ENCODE peak calls at places on chromosomes 2 and 18, in nine cellular contexts. E is spleen, N is adrenal gland, J is stomach, Q is upper lobe of left lung, I is HepG2, B is body of pancreas, S is ovary, L is transverse colon. D is an unnamed sample. For H3K4me1 and H3K36me3, the result is how much of the 10 kb centered on the place peaks cover.

GRCh38 chr2:203603451-203604389 is 68.6 kb upstream of the RAPH1 start:
- DNase-seq in Q (no peak), E (no peak), S (no peak), L (no peak), J (no peak), N (no peak), B (no peak), I (no peak), D (no peak)

GRCh38 chr2:157302492-157303099 is 23.0 kb downstream of the ERMN start:
- DNase-seq in L (no peak), B (peak), S (no peak), J (no peak), I (peak), Q (peak), E (no peak), N (peak), D (peak)

GRCh38 chr18:63152791-63153190 is 166.8 kb downstream of the BCL2 start:
- DNase-seq in N (no peak), B (no peak), E (no peak), J (no peak), L (no peak), I (no peak), Q (no peak), S (no peak), D (no peak)

GRCh38 chr2:159381574-159381973 is 95.1 kb upstream of the WDSUB1 start:
- DNase-seq in S (no peak), N (no peak), B (no peak), I (peak), E (no peak), J (no peak), L (no peak), Q (no peak), D (no peak)

GRCh38 chr2:30769891-30770462 is 37.3 kb downstream of the CAPN13 start:
- DNase-seq in I (no peak), Q (no peak), L (no peak), S (no peak), J (peak), B (no peak), N (peak), E (no peak), D (no peak)

GRCh38 chr2:216849987-216850386 is 9.9 kb downstream of the TNP1 start:
- DNase-seq in N (peak), L (peak), J (peak), S (peak), Q (peak), B (peak), I (no peak), E (no peak), D (peak)

GRCh38 chr18:14747513-14748474 is at the start of gene ANKRD30B:
- DNase-seq in J (no peak), Q (no peak), N (no peak), I (no peak), S (no peak), B (peak), L (no peak), E (no peak), D (peak)

GRCh38 chr2:237686659-237687136 is 59.3 kb downstream of the LRRFIP1 start:
- DNase-seq in I (peak), E (peak), L (no peak), S (no peak), N (no peak), B (no peak), J (no peak), Q (peak), D (no peak)

GRCh38 chr18:12884521-12885323 is 685 bp upstream of the PTPN2 start:
- DNase-seq in B (no peak), I (no peak), L (no peak), N (no peak), Q (no peak), J (no peak), E (no peak), S (no peak), D (no peak)

GRCh38 chr2:169623224-169623623 is 39.1 kb downstream of the PPIG start:
- DNase-seq in J (no peak), N (no peak), I (no peak), Q (no peak), E (no peak), S (no peak), L (no peak), B (no peak), D (no peak)

GRCh38 chr2:104332733-104333132 is 521.2 kb upstream of the POU3F3 start:
- DNase-seq in J (no peak), L (no peak), N (no peak), Q (no peak), B (no peak), E (no peak), I (no peak), S (no peak), D (no peak)

GRCh38 chr2:147345246-147345645 is 499.6 kb upstream of the ACVR2A start:
- DNase-seq in B (no peak), S (no peak), Q (no peak), N (no peak), L (no peak), E (no peak), J (no peak), I (no peak), D (no peak)

GRCh38 chr18:11752116-11752911 is 63.2 kb downstream of the GNAL start:
- DNase-seq in N (no peak), I (no peak), L (no peak), J (no peak), Q (no peak), E (no peak), B (no peak), S (no peak), D (no peak)

GRCh38 chr18:32469691-32470131 is 971 bp downstream of the GAREM1 start:
- DNase-seq in S (no peak), E (no peak), J (no peak), I (no peak), B (peak), Q (no peak), L (no peak), N (no peak), D (no peak)

GRCh38 chr18:64332851-64333250 is 184.0 kb upstream of the LINC00305 start:
- DNase-seq in N (no peak), S (no peak), E (no peak), I (no peak), L (no peak), J (no peak), Q (no peak), B (no peak), D (no peak)

GRCh38 chr18:8912348-8913057 is 190.0 kb upstream of the NDUFV2 start:
- DNase-seq in I (no peak), S (no peak), L (peak), Q (peak), B (peak), J (no peak), E (peak), N (no peak), D (no peak)

GRCh38 chr2:7878786-7879515 is 802.9 kb upstream of the ID2 start:
- DNase-seq in N (no peak), I (no peak), J (no peak), Q (no peak), L (no peak), E (no peak), B (no peak), S (no peak), D (no peak)

GRCh38 chr2:59806486-59806885 is 747.0 kb downstream of the BCL11A start:
- DNase-seq in Q (no peak), L (no peak), E (no peak), N (no peak), I (no peak), S (no peak), J (no peak), B (no peak), D (no peak)

GRCh38 chr18:78159397-78159796 is 820.2 kb upstream of the SALL3 start:
- DNase-seq in J (no peak), I (no peak), S (no peak), Q (no peak), N (no peak), L (no peak), E (no peak), B (no peak), D (no peak)

GRCh38 chr2:120470041-120470716 is 124.2 kb downstream of the INHBB start:
- DNase-seq in I (peak), E (peak), L (peak), B (peak), N (peak), S (peak), J (peak), Q (peak), D (peak)

GRCh38 chr2:231244382-231245252 is 46.2 kb downstream of the ARMC9 start:
- DNase-seq in I (no peak), S (no peak), Q (no peak), E (no peak), L (peak), N (no peak), B (no peak), J (peak), D (no peak)

GRCh38 chr2:17851731-17852585 is 26.5 kb upstream of the KCNS3 start:
- DNase-seq in S (no peak), E (no peak), L (peak), J (peak), I (peak), Q (peak), N (peak), B (peak), D (peak)

GRCh38 chr2:18290386-18290785 is 270.1 kb downstream of the RDH14 start:
- DNase-seq in E (no peak), N (no peak), L (no peak), I (no peak), B (no peak), S (no peak), J (no peak), Q (no peak), D (no peak)

GRCh38 chr2:131521961-131522781 is 5.5 kb upstream of the CCDC74A start:
- DNase-seq in Q (peak), B (no peak), S (no peak), J (no peak), L (no peak), I (no peak), N (peak), E (peak), D (no peak)

GRCh38 chr2:134228493-134228903 is 25.4 kb upstream of the MGAT5 start:
- DNase-seq in J (no peak), I (peak), B (no peak), Q (no peak), S (no peak), L (no peak), E (no peak), N (no peak), D (no peak)

GRCh38 chr2:128986026-128986720 is 667.5 kb upstream of the HS6ST1 start:
- DNase-seq in L (no peak), E (no peak), B (peak), I (no peak), J (no peak), N (no peak), Q (no peak), S (no peak), D (no peak)

GRCh38 chr18:11689031-11689971 is at the start of gene GNAL:
- DNase-seq in I (peak), N (peak), B (peak), L (peak), S (peak), J (peak), Q (peak), E (peak), D (peak)

GRCh38 chr18:79518028-79518682 is 122.4 kb downstream of the NFATC1 start:
- DNase-seq in J (no peak), B (no peak), N (peak), Q (no peak), I (no peak), L (no peak), E (peak), S (no peak), D (no peak)

GRCh38 chr2:240836781-240837467 is 16.9 kb upstream of the KIF1A start:
- DNase-seq in L (no peak), Q (no peak), I (no peak), J (no peak), E (peak), B (peak), S (peak), N (no peak), D (no peak)

DNA sequence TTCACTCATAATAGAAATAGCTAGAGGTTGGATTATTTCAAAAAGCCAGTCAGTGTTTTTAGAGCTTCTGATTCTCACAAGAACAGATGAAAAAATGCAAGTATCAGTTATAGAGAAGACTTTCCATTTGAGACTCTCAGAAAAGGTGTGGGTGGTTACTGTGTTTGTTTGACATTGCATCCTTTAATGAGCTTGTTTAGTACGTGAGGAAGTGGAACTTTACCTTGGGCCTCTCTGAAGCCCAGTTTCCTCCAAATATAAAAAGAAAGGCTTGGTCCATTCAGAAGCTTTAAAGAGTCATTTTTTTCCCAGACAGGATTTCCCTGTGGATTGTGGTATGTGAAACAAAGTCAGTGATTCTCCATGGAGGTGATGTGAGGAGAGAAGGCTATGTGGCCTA is 89.9 kb upstream of the RANBP2 start:
- DNase-seq in N (no peak), I (no peak), J (no peak), L (no peak), S (no peak), B (no peak), E (no peak), Q (no peak), D (no peak)
- H3K4me1 ChIP-seq in N (under half), I (under half), J (half or more), L (half or more), S (under half), B (under half), E (half or more), Q (under half), D (under half)

GRCh38 chr2:64144057-64145013 is at the start of gene PELI1:
- DNase-seq in N (peak), B (peak), Q (peak), E (peak), I (peak), J (peak), L (peak), S (peak), D (peak)

GRCh38 chr2:64142817-64143153 is 1.4 kb downstream of the PELI1 start:
- DNase-seq in S (no peak), Q (no peak), L (no peak), E (no peak), N (no peak), I (no peak), J (no peak), B (no peak), D (no peak)

GRCh38 chr2:64145119-64145518 is 899 bp upstream of the PELI1 start:
- DNase-seq in S (no peak), E (no peak), I (no peak), L (no peak), N (no peak), B (no peak), J (no peak), Q (no peak), D (no peak)

GRCh38 chr2:64141711-64142405 is 2.4 kb downstream of the PELI1 start:
- DNase-seq in L (no peak), E (no peak), I (no peak), B (no peak), J (no peak), N (no peak), S (no peak), Q (no peak), D (no peak)

DNA sequence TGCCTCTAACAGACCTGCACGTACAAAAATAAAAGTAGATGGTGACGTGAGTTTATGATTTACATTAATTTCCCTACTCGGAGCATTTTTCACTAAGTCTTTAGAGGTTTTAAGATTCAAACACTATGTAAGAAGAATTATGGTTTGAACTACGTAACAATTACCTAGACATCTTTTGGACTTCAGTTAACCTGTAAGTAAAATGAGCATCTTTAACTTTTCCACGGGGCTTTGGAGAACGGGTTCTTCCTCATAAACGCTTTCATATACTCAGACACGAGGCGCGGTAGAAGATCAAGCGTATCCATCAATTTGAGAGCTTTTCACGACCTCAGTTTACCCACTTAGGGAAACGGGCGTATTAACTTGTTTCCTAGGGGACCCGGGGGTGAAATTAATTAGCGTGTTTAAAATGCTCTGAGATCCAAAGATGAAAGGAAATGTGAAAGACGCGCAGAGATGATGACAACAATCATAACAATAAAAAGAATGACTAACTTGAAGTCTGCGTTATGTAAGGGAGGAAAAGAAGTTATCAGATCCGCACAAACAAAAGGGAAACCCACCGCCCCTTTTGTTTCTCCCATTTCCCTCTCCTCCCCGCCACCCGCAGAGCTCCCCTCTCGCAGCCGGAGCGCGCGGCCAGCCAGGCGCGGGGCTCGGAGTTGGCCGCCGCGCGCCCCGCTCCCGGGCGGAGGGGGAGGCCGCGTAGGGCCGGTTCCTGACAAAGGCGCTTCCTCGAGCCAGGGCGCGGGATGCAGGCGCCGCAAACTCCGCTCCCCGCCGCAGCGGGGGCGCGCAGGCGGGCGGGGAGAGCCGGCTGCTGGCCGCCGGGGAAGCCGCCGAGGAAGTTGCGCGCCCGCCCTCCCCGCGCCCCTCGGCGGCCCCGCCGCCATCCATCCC is 815 bp downstream of the PELI1 start:
- DNase-seq in I (peak), B (peak), E (no peak), Q (no peak), S (no peak), L (no peak), N (peak), J (no peak), D (peak)
- H3K36me3 ChIP-seq in I (under half), B (under half), E (under half), Q (under half), S (under half), L (under half), N (under half), J (under half), D (under half)

DNA sequence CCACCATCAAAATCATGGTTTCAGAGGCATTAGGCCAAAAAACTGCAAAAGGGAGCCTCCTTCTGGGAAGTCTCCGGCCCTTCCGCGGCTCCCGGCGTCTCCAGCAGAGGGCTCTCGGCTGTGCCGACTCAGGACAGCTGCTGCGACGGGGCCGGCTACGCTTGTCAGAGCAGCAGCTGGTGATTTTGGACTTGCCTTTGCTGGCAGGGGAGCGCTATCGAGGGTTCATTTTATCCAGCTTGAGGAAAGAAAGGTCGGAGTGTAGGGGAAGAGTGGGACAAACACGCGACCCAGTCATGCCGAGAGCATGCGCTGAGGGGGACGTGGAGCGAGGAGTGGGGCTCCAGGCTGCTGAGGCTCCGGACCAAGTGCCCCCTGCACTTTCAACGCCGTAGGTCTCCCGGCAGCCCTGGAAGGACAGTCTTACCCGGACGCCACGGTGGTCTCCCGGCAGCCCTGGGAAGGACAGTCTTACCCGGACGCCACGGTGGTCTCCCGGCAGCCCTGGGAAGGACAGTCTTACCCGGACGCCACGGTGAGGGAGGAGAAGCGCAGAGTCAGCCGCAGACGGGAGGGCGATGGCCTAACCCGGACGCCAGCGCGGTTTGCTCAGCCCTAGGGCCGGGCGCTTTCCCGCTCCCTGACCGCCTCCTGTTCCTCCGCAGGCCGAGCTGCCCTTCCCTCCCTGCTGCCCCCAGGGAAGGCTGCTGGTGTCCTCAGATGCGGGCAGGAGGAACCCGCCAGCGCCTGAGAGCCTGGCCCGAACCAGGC is 21.7 kb downstream of the DDX18 start:
- DNase-seq in B (peak), N (peak), S (peak), I (peak), Q (peak), L (peak), E (peak), J (peak), D (peak)
- TF ChIP-seq POLR2A in B (peak), N (no peak), S (no peak), I (no peak), Q (no peak), L (no peak), E (no peak), J (no peak), D (no peak)

GRCh38 chr18:51029694-51030536 is at the start of gene SMAD4:
- DNase-seq in B (peak), I (peak), Q (peak), N (peak), J (peak), S (peak), L (peak), E (peak), D (peak)
- H3K4me1 ChIP-seq in B (half or more), I (half or more), Q (under half), N (half or more), J (half or more), S (under half), L (half or more), E (half or more), D (under half)

GRCh38 chr2:36881816-36882215 is 84.5 kb downstream of the STRN start:
- DNase-seq in E (no peak), L (no peak), B (no peak), N (no peak), S (no peak), J (no peak), Q (no peak), I (no peak), D (no peak)
- H3K36me3 ChIP-seq in E (under half), L (under half), B (under half), N (under half), S (under half), J (half or more), Q (under half), I (under half), D (under half)

GRCh38 chr18:34098109-34098508 is 126.6 kb downstream of the NOL4 start:
- DNase-seq in S (no peak), I (no peak), L (no peak), Q (no peak), E (no peak), B (no peak), J (no peak), N (no peak), D (no peak)

GRCh38 chr18:34097312-34097711 is 127.4 kb downstream of the NOL4 start:
- DNase-seq in L (no peak), B (no peak), S (no peak), J (no peak), Q (no peak), E (no peak), I (no peak), N (no peak), D (no peak)

GRCh38 chr18:34092796-34093195 is 131.9 kb downstream of the NOL4 start:
- DNase-seq in Q (no peak), I (no peak), L (no peak), S (no peak), N (no peak), E (no peak), J (no peak), B (no peak), D (no peak)

DNA sequence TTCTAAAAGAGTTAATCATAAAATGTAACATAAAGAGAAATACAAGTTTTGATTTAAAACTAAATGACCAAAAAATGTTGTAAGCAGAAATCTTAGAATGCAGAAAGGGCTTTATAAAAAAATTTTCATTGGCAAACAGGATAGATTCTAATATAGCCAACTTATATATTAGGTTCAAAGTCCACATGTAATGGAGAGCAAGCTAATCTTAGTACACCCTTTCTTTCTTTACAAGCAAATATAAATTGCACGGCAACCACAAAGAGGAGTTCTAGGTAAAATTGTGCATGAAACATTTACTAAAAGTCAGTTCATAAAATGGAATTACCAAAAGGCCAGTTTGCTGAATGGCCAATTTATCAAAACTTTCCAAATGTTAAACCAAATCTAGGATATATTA is 130.6 kb downstream of the NOL4 start:
- DNase-seq in S (no peak), E (no peak), J (no peak), L (no peak), I (no peak), N (no peak), Q (no peak), B (no peak), D (no peak)
- TF ChIP-seq POLR2A in S (no peak), E (no peak), J (no peak), L (no peak), I (no peak), N (no peak), Q (no peak), B (no peak), D (no peak)